ENCODE peak calls at places on chromosomes 2 and 18, in eight cellular contexts. C is endodermal cell; Y is naive thymus-derived CD4-positive, alpha-beta T cell; U is breast epithelium; D is CD8-positive, alpha-beta memory T cell; W is heart left ventricle; A is fibroblast of pulmonary artery; G is cardiac fibroblast. I is an unnamed sample.
A peak's percentile ranks its signal among the peaks of the same experiment; 100 is the strongest.

GRCh38 chr2:28475088-28475580 is 20.7 kb upstream of the PLB1 start:
- DNase-seq in C (no peak), Y (no peak), U (no peak), D (no peak), W (no peak), A (no peak), G (no peak), I (no peak)

GRCh38 chr18:13183790-13184189 is 34.8 kb upstream of the LDLRAD4 start:
- DNase-seq in C (no peak), Y (no peak), U (no peak), D (no peak), W (no peak), A (no peak), G (peak; percentile 15), I (no peak)

GRCh38 chr2:217477583-217477982 is 525.2 kb downstream of the TNS1 start:
- DNase-seq in C (peak; percentile 59), Y (no peak), U (no peak), D (no peak), W (no peak), A (no peak), G (no peak), I (no peak)

GRCh38 chr18:7623681-7624080 is 56.6 kb downstream of the PTPRM start:
- DNase-seq in C (no peak), Y (no peak), U (no peak), D (no peak), W (no peak), A (no peak), G (no peak), I (no peak)

GRCh38 chr2:197073701-197074433 is 147.4 kb upstream of the PGAP1 start:
- DNase-seq in C (no peak), Y (no peak), U (peak; percentile 20), D (peak; percentile 17), W (peak; percentile 81), A (peak; percentile 63), G (peak; percentile 76), I (no peak)

GRCh38 chr18:79871481-79872091 is 73.8 kb downstream of the KCNG2 start:
- DNase-seq in C (peak; percentile 45), Y (no peak), U (no peak), D (no peak), W (no peak), A (no peak), G (no peak), I (no peak)

GRCh38 chr18:39909706-39910105 is 2045.3 kb upstream of the PIK3C3 start:
- DNase-seq in C (no peak), Y (no peak), U (no peak), D (no peak), W (no peak), A (no peak), G (no peak), I (no peak)

GRCh38 chr18:74682998-74683311 is 85.3 kb downstream of the ZNF407 start:
- DNase-seq in C (no peak), Y (no peak), U (no peak), D (no peak), W (no peak), A (no peak), G (no peak), I (no peak)

GRCh38 chr2:94956797-94957391 is 68.6 kb upstream of the MAL start:
- DNase-seq in C (peak; percentile 55), Y (no peak), U (no peak), D (peak; percentile 15), W (no peak), A (peak; percentile 39), G (peak; percentile 44), I (peak; percentile 30)

GRCh38 chr2:58601017-58601416 is 359.9 kb upstream of the FANCL start:
- DNase-seq in C (no peak), Y (no peak), U (no peak), D (no peak), W (no peak), A (no peak), G (no peak), I (no peak)
- H3K4me3 ChIP-seq in C (no peak overlapping the region), Y (no peak overlapping the region), U (no peak overlapping the region), D (no peak overlapping the region), W (no peak overlapping the region), A (no peak overlapping the region), G (no peak overlapping the region), I (no peak overlapping the region)

DNA sequence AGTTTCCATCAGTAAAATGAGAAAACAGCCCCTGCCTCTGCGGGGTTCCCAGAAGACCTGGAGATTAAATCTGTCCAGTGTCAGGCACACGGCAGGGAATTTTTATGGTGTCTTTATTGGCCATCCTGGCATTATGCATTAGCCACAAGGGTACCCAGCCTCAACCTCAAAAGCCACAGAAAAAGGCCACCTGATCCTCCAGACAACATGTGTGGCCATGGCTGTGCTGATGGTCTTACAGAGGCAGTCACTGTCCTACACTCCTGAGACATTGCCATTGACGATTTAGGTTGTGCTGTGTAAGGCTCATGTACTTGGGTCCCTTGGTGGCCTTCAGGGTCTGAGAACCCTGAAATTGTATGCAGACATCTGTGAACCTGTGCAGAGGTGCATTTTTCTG is 115.6 kb downstream of the SMAD7 start:
- DNase-seq in C (peak; percentile 37), Y (no peak), U (no peak), D (no peak), W (no peak), A (no peak), G (no peak), I (no peak)
- H3K4me3 ChIP-seq in C (no peak overlapping the region), Y (peak overlapping the region; percentile 46), U (no peak overlapping the region), D (peak overlapping the region; percentile 54), W (no peak overlapping the region), A (no peak overlapping the region), G (no peak overlapping the region), I (no peak overlapping the region)

DNA sequence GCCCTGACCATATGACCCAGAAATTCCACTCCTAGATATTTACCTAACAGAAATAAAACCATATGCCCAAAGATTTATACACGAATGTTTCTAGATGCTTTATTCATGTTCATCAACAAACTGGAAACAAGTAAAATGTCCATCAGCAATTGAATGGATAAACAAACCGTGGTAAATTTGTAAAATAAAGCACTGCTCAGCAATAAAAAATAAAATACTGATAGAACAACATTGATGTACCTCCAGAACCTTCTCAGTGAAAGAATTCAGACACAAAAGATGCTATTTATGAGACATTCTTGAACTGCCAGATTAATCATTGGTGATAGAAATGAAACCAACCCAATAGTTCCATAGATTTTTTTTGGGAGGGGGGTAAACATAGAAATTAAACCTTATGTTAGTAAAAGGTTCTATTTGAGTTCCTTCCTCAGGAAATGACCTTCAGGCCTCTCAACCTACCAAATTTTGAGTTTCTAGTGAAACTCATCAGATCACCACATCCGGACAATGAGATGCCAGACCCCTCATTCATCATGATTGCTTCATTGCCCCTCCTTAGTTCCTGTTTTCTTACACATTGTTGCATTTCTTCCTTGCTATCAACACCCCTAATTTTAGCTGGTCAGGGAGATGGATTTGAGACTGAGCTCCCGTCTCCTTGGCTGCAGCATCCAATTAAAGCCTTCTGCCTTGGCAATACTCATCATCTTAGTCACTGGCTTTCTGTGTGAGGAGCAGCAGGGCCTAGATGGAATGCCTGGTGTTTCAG is 203.5 kb downstream of the LPIN1 start:
- DNase-seq in C (no peak), Y (no peak), U (no peak), D (no peak), W (no peak), A (no peak), G (no peak), I (no peak)
- H3K4me3 ChIP-seq in C (no peak overlapping the region), Y (no peak overlapping the region), U (no peak overlapping the region), D (no peak overlapping the region), W (no peak overlapping the region), A (no peak overlapping the region), G (no peak overlapping the region), I (no peak overlapping the region)

GRCh38 chr18:21241224-21242131 is 554 bp upstream of the GREB1L start:
- DNase-seq in C (peak; percentile 69), Y (no peak), U (no peak), D (no peak), W (no peak), A (no peak), G (no peak), I (peak; percentile 66)
- H3K4me3 ChIP-seq in C (peak overlapping the region; percentile 43), Y (no peak overlapping the region), U (peak overlapping the region; percentile 64), D (no peak overlapping the region), W (peak overlapping the region; percentile 55), A (peak overlapping the region; percentile 28), G (peak overlapping the region; percentile 70), I (peak overlapping the region; percentile 69)

GRCh38 chr2:186460465-186460864 is 25.6 kb upstream of the ZC3H15 start:
- DNase-seq in C (no peak), Y (no peak), U (no peak), D (no peak), W (no peak), A (peak; percentile 50), G (peak; percentile 35), I (no peak)
- H3K4me3 ChIP-seq in C (no peak overlapping the region), Y (no peak overlapping the region), U (no peak overlapping the region), D (no peak overlapping the region), W (no peak overlapping the region), A (no peak overlapping the region), G (no peak overlapping the region), I (no peak overlapping the region)

DNA sequence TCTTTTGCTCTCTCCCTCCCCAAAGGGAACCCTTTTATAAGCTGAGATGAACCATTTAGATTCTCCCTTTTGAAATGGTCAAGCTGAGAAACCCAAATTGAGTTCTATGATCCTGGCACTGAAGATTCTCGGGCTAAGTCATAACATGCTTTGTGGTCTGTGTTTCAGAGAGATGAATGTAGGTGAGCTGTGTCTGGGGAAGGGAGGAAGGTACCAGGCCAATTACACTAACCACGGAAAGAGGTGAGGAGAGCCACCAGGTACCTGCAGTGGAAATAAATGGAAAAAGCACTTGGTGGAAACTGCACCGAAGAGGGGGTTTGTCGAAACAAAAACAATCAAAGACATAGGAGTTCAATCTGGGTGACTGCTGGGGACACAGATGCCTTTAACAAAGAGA is 996 bp upstream of the MRPL44 start:
- DNase-seq in C (peak; percentile 42), Y (no peak), U (no peak), D (no peak), W (no peak), A (no peak), G (no peak), I (no peak)
- H3K4me3 ChIP-seq in C (no peak overlapping the region), Y (no peak overlapping the region), U (no peak overlapping the region), D (no peak overlapping the region), W (peak overlapping the region; percentile 95), A (no peak overlapping the region), G (no peak overlapping the region), I (no peak overlapping the region)

DNA sequence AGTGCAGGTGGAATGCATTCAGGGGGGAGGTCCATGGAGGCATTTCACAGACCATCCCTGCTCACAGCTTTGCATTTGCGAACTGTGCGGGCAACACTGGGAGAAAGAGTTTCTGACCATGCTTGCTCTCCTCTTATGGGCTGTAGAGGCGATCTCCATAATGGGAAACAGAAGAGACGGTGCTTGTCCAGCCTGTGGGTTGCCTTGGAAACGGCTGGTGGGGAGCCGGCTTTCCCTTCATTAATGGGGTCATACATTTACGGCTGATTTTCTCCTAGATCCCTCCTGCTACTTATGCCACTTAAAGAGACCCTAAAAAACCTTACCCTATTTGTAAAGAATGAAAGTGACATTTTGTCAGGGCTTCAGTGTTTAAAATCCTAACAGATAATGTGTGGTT is 147.4 kb downstream of the SOX11 start:
- DNase-seq in C (no peak), Y (no peak), U (no peak), D (no peak), W (no peak), A (no peak), G (no peak), I (no peak)
- H3K4me3 ChIP-seq in C (no peak overlapping the region), Y (no peak overlapping the region), U (no peak overlapping the region), D (no peak overlapping the region), W (no peak overlapping the region), A (no peak overlapping the region), G (no peak overlapping the region), I (no peak overlapping the region)

GRCh38 chr2:164514491-164514890 is 106.8 kb downstream of the GRB14 start:
- DNase-seq in C (no peak), Y (no peak), U (peak; percentile 66), D (no peak), W (no peak), A (peak; percentile 28), G (peak; percentile 32), I (no peak)
- H3K4me3 ChIP-seq in C (no peak overlapping the region), Y (no peak overlapping the region), U (no peak overlapping the region), D (no peak overlapping the region), W (no peak overlapping the region), A (no peak overlapping the region), G (no peak overlapping the region), I (no peak overlapping the region)

I was measured in HAP-1.